ENCODE peak calls at places on chromosomes 5 and 9, in nine cellular contexts. One of them, this sample, is unnamed.
A peak's percentile ranks its signal among the peaks of the same experiment; 100 is the strongest.

GRCh38 chr5:52948418-52949076 is 40.6 kb upstream of the ITGA2 start:
- DNase-seq in BJ: peak; percentile 55
- DNase-seq in esophagus squamous epithelium: no peak
- DNase-seq in choroid plexus epithelial cell: peak; percentile 93
- DNase-seq in PC-3: peak; percentile 89
- DNase-seq in body of pancreas: peak; percentile 64
- DNase-seq in spleen: no peak
- DNase-seq in PC-9: peak; percentile 65
- DNase-seq in heart right ventricle: no peak
- DNase-seq in this sample: peak; percentile 23

GRCh38 chr5:97563258-97563657 is 380.2 kb upstream of the RIOK2 start:
- DNase-seq in heart right ventricle: no peak
- DNase-seq in body of pancreas: no peak
- DNase-seq in esophagus squamous epithelium: no peak
- DNase-seq in BJ: no peak
- DNase-seq in PC-9: no peak
- DNase-seq in spleen: no peak
- DNase-seq in choroid plexus epithelial cell: no peak
- DNase-seq in PC-3: no peak
- DNase-seq in this sample: no peak

GRCh38 chr9:134892820-134893420 is 12.3 kb downstream of the FCN2 start:
- DNase-seq in BJ: no peak
- DNase-seq in heart right ventricle: no peak
- DNase-seq in choroid plexus epithelial cell: no peak
- DNase-seq in esophagus squamous epithelium: no peak
- DNase-seq in PC-3: no peak
- DNase-seq in PC-9: no peak
- DNase-seq in body of pancreas: no peak
- DNase-seq in spleen: peak; percentile 37
- DNase-seq in this sample: no peak

GRCh38 chr5:57066921-57067914 is 106.6 kb upstream of the GPBP1 start:
- DNase-seq in PC-3: no peak
- DNase-seq in esophagus squamous epithelium: no peak
- DNase-seq in choroid plexus epithelial cell: peak; percentile 50
- DNase-seq in BJ: no peak
- DNase-seq in PC-9: no peak
- DNase-seq in spleen: no peak
- DNase-seq in heart right ventricle: no peak
- DNase-seq in body of pancreas: no peak
- DNase-seq in this sample: no peak

GRCh38 chr5:176685010-176685409 is 37.7 kb downstream of the TSPAN17 start:
- DNase-seq in choroid plexus epithelial cell: no peak
- DNase-seq in body of pancreas: no peak
- DNase-seq in PC-9: no peak
- DNase-seq in esophagus squamous epithelium: no peak
- DNase-seq in heart right ventricle: no peak
- DNase-seq in spleen: no peak
- DNase-seq in BJ: no peak
- DNase-seq in PC-3: no peak
- DNase-seq in this sample: no peak

GRCh38 chr5:1507961-1508678 is 15.6 kb downstream of the LPCAT1 start:
- DNase-seq in heart right ventricle: peak; percentile 6
- DNase-seq in BJ: no peak
- DNase-seq in PC-3: no peak
- DNase-seq in spleen: peak; percentile 76
- DNase-seq in PC-9: no peak
- DNase-seq in esophagus squamous epithelium: no peak
- DNase-seq in choroid plexus epithelial cell: no peak
- DNase-seq in body of pancreas: peak; percentile 7
- DNase-seq in this sample: no peak

GRCh38 chr9:77464591-77465125 is 183.5 kb downstream of the GNA14 start:
- DNase-seq in heart right ventricle: no peak
- DNase-seq in spleen: no peak
- DNase-seq in esophagus squamous epithelium: no peak
- DNase-seq in PC-3: no peak
- DNase-seq in body of pancreas: no peak
- DNase-seq in choroid plexus epithelial cell: peak; percentile 65
- DNase-seq in BJ: no peak
- DNase-seq in PC-9: no peak
- DNase-seq in this sample: no peak

GRCh38 chr5:135605221-135605620 is 26.4 kb upstream of the CXCL14 start:
- DNase-seq in PC-9: no peak
- DNase-seq in BJ: no peak
- DNase-seq in body of pancreas: no peak
- DNase-seq in spleen: no peak
- DNase-seq in PC-3: no peak
- DNase-seq in esophagus squamous epithelium: no peak
- DNase-seq in choroid plexus epithelial cell: no peak
- DNase-seq in heart right ventricle: no peak
- DNase-seq in this sample: no peak

GRCh38 chr9:114460513-114461225 is 44.6 kb downstream of the WHRN start:
- DNase-seq in PC-9: no peak
- DNase-seq in choroid plexus epithelial cell: no peak
- DNase-seq in PC-3: no peak
- DNase-seq in BJ: no peak
- DNase-seq in heart right ventricle: no peak
- DNase-seq in esophagus squamous epithelium: no peak
- DNase-seq in body of pancreas: no peak
- DNase-seq in spleen: no peak
- DNase-seq in this sample: no peak

GRCh38 chr5:89759824-89760223 is 649.7 kb downstream of the CETN3 start:
- DNase-seq in PC-9: no peak
- DNase-seq in spleen: no peak
- DNase-seq in esophagus squamous epithelium: no peak
- DNase-seq in PC-3: peak; percentile 33
- DNase-seq in body of pancreas: no peak
- DNase-seq in choroid plexus epithelial cell: no peak
- DNase-seq in heart right ventricle: no peak
- DNase-seq in BJ: no peak
- DNase-seq in this sample: no peak

GRCh38 chr5:99614888-99615287 is 686.1 kb upstream of the CHD1 start:
- DNase-seq in spleen: no peak
- DNase-seq in BJ: no peak
- DNase-seq in heart right ventricle: no peak
- DNase-seq in PC-9: no peak
- DNase-seq in PC-3: peak; percentile 68
- DNase-seq in choroid plexus epithelial cell: peak; percentile 14
- DNase-seq in body of pancreas: no peak
- DNase-seq in esophagus squamous epithelium: no peak
- DNase-seq in this sample: no peak

GRCh38 chr9:110464321-110464720 is 115.2 kb downstream of the SVEP1 start:
- DNase-seq in spleen: no peak
- DNase-seq in PC-9: no peak
- DNase-seq in choroid plexus epithelial cell: no peak
- DNase-seq in PC-3: no peak
- DNase-seq in esophagus squamous epithelium: no peak
- DNase-seq in heart right ventricle: no peak
- DNase-seq in body of pancreas: no peak
- DNase-seq in BJ: no peak
- DNase-seq in this sample: no peak

GRCh38 chr9:127919253-127919815 is 2.5 kb upstream of the ST6GALNAC4 start:
- DNase-seq in choroid plexus epithelial cell: peak; percentile 98
- DNase-seq in spleen: no peak
- DNase-seq in body of pancreas: peak; percentile 94
- DNase-seq in heart right ventricle: peak; percentile 77
- DNase-seq in PC-9: peak; percentile 95
- DNase-seq in PC-3: peak; percentile 98
- DNase-seq in esophagus squamous epithelium: no peak
- DNase-seq in BJ: peak; percentile 98
- DNase-seq in this sample: peak; percentile 80

GRCh38 chr5:180095545-180095944 is 24.0 kb upstream of the RNF130 start:
- DNase-seq in esophagus squamous epithelium: no peak
- DNase-seq in body of pancreas: no peak
- DNase-seq in PC-9: no peak
- DNase-seq in spleen: peak; percentile 2
- DNase-seq in choroid plexus epithelial cell: no peak
- DNase-seq in PC-3: no peak
- DNase-seq in BJ: no peak
- DNase-seq in heart right ventricle: no peak
- DNase-seq in this sample: no peak

GRCh38 chr9:85727500-85727899 is 14.3 kb downstream of the AGTPBP1 start:
- DNase-seq in PC-9: no peak
- DNase-seq in spleen: no peak
- DNase-seq in PC-3: no peak
- DNase-seq in esophagus squamous epithelium: no peak
- DNase-seq in BJ: no peak
- DNase-seq in heart right ventricle: no peak
- DNase-seq in body of pancreas: no peak
- DNase-seq in choroid plexus epithelial cell: peak; percentile 68
- DNase-seq in this sample: no peak

GRCh38 chr9:95463145-95464060 is 53.4 kb downstream of the PTCH1 start:
- DNase-seq in choroid plexus epithelial cell: no peak
- DNase-seq in heart right ventricle: no peak
- DNase-seq in esophagus squamous epithelium: no peak
- DNase-seq in BJ: no peak
- DNase-seq in PC-9: no peak
- DNase-seq in spleen: no peak
- DNase-seq in PC-3: no peak
- DNase-seq in body of pancreas: no peak
- DNase-seq in this sample: no peak

GRCh38 chr5:73625314-73625904 is 587 bp upstream of the ARHGEF28 start:
- DNase-seq in esophagus squamous epithelium: no peak
- DNase-seq in PC-3: no peak
- DNase-seq in heart right ventricle: no peak
- DNase-seq in choroid plexus epithelial cell: peak; percentile 48
- DNase-seq in body of pancreas: no peak
- DNase-seq in spleen: no peak
- DNase-seq in BJ: no peak
- DNase-seq in PC-9: no peak
- DNase-seq in this sample: no peak

GRCh38 chr5:73623060-73623459 is 2.9 kb upstream of the ARHGEF28 start:
- DNase-seq in PC-3: no peak
- DNase-seq in heart right ventricle: no peak
- DNase-seq in esophagus squamous epithelium: no peak
- DNase-seq in body of pancreas: no peak
- DNase-seq in choroid plexus epithelial cell: no peak
- DNase-seq in spleen: no peak
- DNase-seq in BJ: no peak
- DNase-seq in PC-9: no peak
- DNase-seq in this sample: no peak

GRCh38 chr5:73623929-73624404 is 2.0 kb upstream of the ARHGEF28 start:
- DNase-seq in esophagus squamous epithelium: no peak
- DNase-seq in PC-3: no peak
- DNase-seq in heart right ventricle: no peak
- DNase-seq in BJ: no peak
- DNase-seq in spleen: no peak
- DNase-seq in PC-9: no peak
- DNase-seq in choroid plexus epithelial cell: no peak
- DNase-seq in body of pancreas: peak; percentile 62
- DNase-seq in this sample: no peak

GRCh38 chr5:73625905-73626811 is at the start of gene ARHGEF28:
- DNase-seq in BJ: no peak
- DNase-seq in PC-9: peak; percentile 88
- DNase-seq in body of pancreas: peak; percentile 87
- DNase-seq in heart right ventricle: peak; percentile 50
- DNase-seq in esophagus squamous epithelium: no peak
- DNase-seq in choroid plexus epithelial cell: peak; percentile 47
- DNase-seq in spleen: peak; percentile 83
- DNase-seq in PC-3: peak; percentile 80
- DNase-seq in this sample: no peak

GRCh38 chr5:73624888-73625287 is 1.1 kb upstream of the ARHGEF28 start:
- DNase-seq in PC-3: no peak
- DNase-seq in heart right ventricle: no peak
- DNase-seq in body of pancreas: no peak
- DNase-seq in BJ: no peak
- DNase-seq in esophagus squamous epithelium: no peak
- DNase-seq in choroid plexus epithelial cell: no peak
- DNase-seq in PC-9: no peak
- DNase-seq in spleen: no peak
- DNase-seq in this sample: no peak
- TF ChIP-seq CTCF in PC-3: no peak
- TF ChIP-seq CTCF in heart right ventricle: no peak
- TF ChIP-seq CTCF in body of pancreas: no peak
- TF ChIP-seq CTCF in BJ: no peak
- TF ChIP-seq CTCF in esophagus squamous epithelium: no peak
- TF ChIP-seq CTCF in choroid plexus epithelial cell: no peak
- TF ChIP-seq CTCF in PC-9: no peak
- TF ChIP-seq CTCF in spleen: no peak
- TF ChIP-seq CTCF in this sample: no peak

GRCh38 chr9:91643474-91644102 is 220.0 kb upstream of the NFIL3 start:
- DNase-seq in PC-3: no peak
- DNase-seq in esophagus squamous epithelium: no peak
- DNase-seq in body of pancreas: no peak
- DNase-seq in heart right ventricle: no peak
- DNase-seq in choroid plexus epithelial cell: no peak
- DNase-seq in spleen: no peak
- DNase-seq in PC-9: no peak
- DNase-seq in BJ: no peak
- DNase-seq in this sample: no peak
- TF ChIP-seq CTCF in PC-3: no peak
- TF ChIP-seq CTCF in esophagus squamous epithelium: no peak
- TF ChIP-seq CTCF in body of pancreas: no peak
- TF ChIP-seq CTCF in heart right ventricle: no peak
- TF ChIP-seq CTCF in choroid plexus epithelial cell: peak; percentile 12
- TF ChIP-seq CTCF in spleen: no peak
- TF ChIP-seq CTCF in PC-9: no peak
- TF ChIP-seq CTCF in BJ: no peak
- TF ChIP-seq CTCF in this sample: no peak

DNA sequence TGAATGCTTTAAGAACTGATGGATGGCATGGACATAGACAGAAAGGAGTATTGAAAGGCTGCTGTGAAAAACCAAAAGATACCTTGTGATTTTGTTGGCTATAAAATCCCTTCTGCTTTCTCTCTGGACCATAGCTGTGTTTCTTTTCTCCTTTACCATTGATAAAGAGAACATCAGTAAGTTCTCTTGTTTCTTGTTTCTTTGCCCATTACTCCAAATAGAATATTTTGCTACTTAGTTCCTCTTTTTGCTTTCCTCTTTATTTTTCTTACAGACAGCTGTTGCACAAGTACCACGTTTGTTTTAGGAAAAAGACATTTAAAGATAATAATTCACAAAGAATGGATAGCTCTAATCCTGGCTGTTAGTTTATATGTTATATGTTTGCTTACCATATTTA is 1129.2 kb downstream of the DTWD2 start:
- DNase-seq in choroid plexus epithelial cell: no peak
- DNase-seq in body of pancreas: no peak
- DNase-seq in PC-3: no peak
- DNase-seq in spleen: no peak
- DNase-seq in BJ: no peak
- DNase-seq in heart right ventricle: no peak
- DNase-seq in PC-9: no peak
- DNase-seq in esophagus squamous epithelium: no peak
- DNase-seq in this sample: no peak
- TF ChIP-seq CTCF in choroid plexus epithelial cell: no peak
- TF ChIP-seq CTCF in body of pancreas: no peak
- TF ChIP-seq CTCF in PC-3: no peak
- TF ChIP-seq CTCF in spleen: no peak
- TF ChIP-seq CTCF in BJ: no peak
- TF ChIP-seq CTCF in heart right ventricle: no peak
- TF ChIP-seq CTCF in PC-9: no peak
- TF ChIP-seq CTCF in esophagus squamous epithelium: no peak
- TF ChIP-seq CTCF in this sample: no peak

DNA sequence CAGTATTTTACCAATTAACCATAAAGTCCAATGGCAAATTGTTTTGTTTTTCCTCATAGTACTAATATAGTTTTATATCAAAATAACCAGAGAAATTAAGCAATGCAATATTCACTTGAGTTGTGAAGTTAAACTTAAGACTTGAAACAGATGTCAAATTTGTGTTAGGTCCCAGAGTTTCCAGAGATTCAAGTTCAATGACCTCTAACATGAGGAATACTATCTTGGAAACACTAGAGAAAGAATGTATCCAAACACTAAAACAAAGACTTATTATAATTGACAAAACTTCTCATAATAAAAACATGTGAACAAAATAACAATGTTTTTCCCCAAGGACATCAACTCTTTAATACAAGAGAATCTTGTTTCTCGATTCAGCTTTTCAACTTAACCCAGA is 18.0 kb downstream of the SUSD1 start:
- DNase-seq in esophagus squamous epithelium: no peak
- DNase-seq in spleen: no peak
- DNase-seq in choroid plexus epithelial cell: no peak
- DNase-seq in PC-3: no peak
- DNase-seq in BJ: no peak
- DNase-seq in heart right ventricle: no peak
- DNase-seq in body of pancreas: no peak
- DNase-seq in PC-9: no peak
- DNase-seq in this sample: no peak
- TF ChIP-seq CTCF in esophagus squamous epithelium: no peak
- TF ChIP-seq CTCF in spleen: no peak
- TF ChIP-seq CTCF in choroid plexus epithelial cell: no peak
- TF ChIP-seq CTCF in PC-3: no peak
- TF ChIP-seq CTCF in BJ: no peak
- TF ChIP-seq CTCF in heart right ventricle: no peak
- TF ChIP-seq CTCF in body of pancreas: no peak
- TF ChIP-seq CTCF in PC-9: no peak
- TF ChIP-seq CTCF in this sample: no peak